ENCODE peak calls at places on chromosome 12, in nine cellular contexts. L, M, A, N, Y, B, F, O and V are unnamed samples.

GRCh38 chr12:26651566-26652188 is 181.3 kb downstream of the ITPR2 start:
- DNase-seq in A (no peak), M (no peak), F (peak), B (no peak), O (peak), L (peak), N (peak), Y (peak), V (peak)

GRCh38 chr12:14442221-14442881 is 76.9 kb downstream of the ATF7IP start:
- DNase-seq in L (no peak), F (no peak), B (no peak), N (no peak), M (no peak), O (no peak), A (no peak), Y (no peak), V (peak)

GRCh38 chr12:57096748-57097553 is 8.0 kb downstream of the NAB2 start:
- DNase-seq in L (no peak), N (no peak), Y (no peak), M (no peak), A (no peak), O (no peak), F (no peak), B (no peak), V (no peak)

GRCh38 chr12:131533139-131533538 is 177.8 kb upstream of the SFSWAP start:
- DNase-seq in M (no peak), Y (no peak), F (no peak), B (no peak), N (no peak), L (no peak), O (no peak), A (no peak), V (no peak)

GRCh38 chr12:109497675-109498074 is 20.2 kb downstream of the UBE3B start:
- DNase-seq in O (no peak), F (no peak), B (no peak), M (no peak), Y (peak), N (no peak), A (no peak), L (no peak), V (no peak)

GRCh38 chr12:11622774-11623375 is 26.6 kb upstream of the ETV6 start:
- DNase-seq in N (no peak), O (peak), F (no peak), Y (no peak), L (no peak), M (no peak), B (no peak), A (no peak), V (peak)

GRCh38 chr12:113996026-113996425 is 29.9 kb upstream of the RBM19 start:
- DNase-seq in N (no peak), A (no peak), B (no peak), L (no peak), Y (no peak), M (no peak), F (no peak), O (no peak), V (no peak)

GRCh38 chr12:115455268-115455681 is 771.3 kb upstream of the TBX3 start:
- DNase-seq in M (no peak), A (no peak), L (no peak), N (no peak), Y (no peak), B (no peak), F (no peak), O (no peak), V (no peak)

GRCh38 chr12:102643871-102644551 is 163.6 kb upstream of the IGF1 start:
- DNase-seq in F (no peak), A (no peak), B (no peak), N (no peak), L (no peak), M (no peak), O (no peak), Y (no peak), V (no peak)

GRCh38 chr12:66191547-66192126 is 2.6 kb downstream of the IRAK3 start:
- DNase-seq in O (no peak), B (no peak), F (no peak), M (no peak), A (no peak), Y (no peak), L (no peak), N (no peak), V (no peak)

GRCh38 chr12:129704232-129704830 is 199.5 kb downstream of the TMEM132D start:
- DNase-seq in L (no peak), Y (no peak), A (no peak), N (no peak), B (no peak), M (no peak), F (no peak), O (no peak), V (no peak)

GRCh38 chr12:10307630-10308029 is at the start of gene KLRD1:
- DNase-seq in F (no peak), M (no peak), L (no peak), O (no peak), N (no peak), B (no peak), A (no peak), Y (no peak), V (no peak)

GRCh38 chr12:120242275-120242799 is 23.2 kb downstream of the PXN start:
- DNase-seq in F (no peak), O (no peak), B (no peak), A (no peak), Y (no peak), L (no peak), N (no peak), M (no peak), V (no peak)

GRCh38 chr12:80269953-80270552 is 170.7 kb downstream of the OTOGL start:
- DNase-seq in M (no peak), F (peak), Y (peak), B (no peak), O (peak), A (no peak), L (peak), N (no peak), V (no peak)

GRCh38 chr12:106282457-106283097 is 20.0 kb upstream of the TCP11L2 start:
- DNase-seq in M (peak), Y (peak), O (peak), N (peak), F (peak), A (no peak), B (no peak), L (peak), V (no peak)

GRCh38 chr12:17982556-17982955 is 107.4 kb downstream of the RERGL start:
- DNase-seq in M (no peak), A (no peak), B (no peak), N (no peak), Y (no peak), F (peak), O (no peak), L (no peak), V (no peak)

GRCh38 chr12:98352218-98352811 is 163.1 kb upstream of the TMPO start:
- DNase-seq in N (peak), M (no peak), O (no peak), A (no peak), Y (peak), L (no peak), F (peak), B (peak), V (no peak)

GRCh38 chr12:50734409-50735263 is 29.3 kb upstream of the ATF1 start:
- DNase-seq in O (peak), L (peak), Y (peak), M (no peak), B (no peak), A (no peak), N (peak), F (peak), V (peak)

GRCh38 chr12:119803391-119803791 is 73.7 kb downstream of the CIT start:
- DNase-seq in O (no peak), N (no peak), L (no peak), B (peak), A (no peak), F (no peak), M (no peak), Y (no peak), V (no peak)

GRCh38 chr12:116559080-116559329 is 176 bp upstream of the MAP1LC3B2 start:
- DNase-seq in B (no peak), N (no peak), A (peak), L (no peak), O (peak), F (no peak), Y (no peak), M (no peak), V (no peak)

GRCh38 chr12:69354561-69355187 is 4.9 kb upstream of the YEATS4 start:
- DNase-seq in F (no peak), O (no peak), Y (no peak), B (no peak), M (no peak), N (no peak), L (no peak), A (no peak), V (no peak)

GRCh38 chr12:3228587-3228986 is 151.4 kb downstream of the TSPAN9 start:
- DNase-seq in F (no peak), L (no peak), O (peak), N (no peak), M (no peak), A (no peak), Y (no peak), B (no peak), V (no peak)

GRCh38 chr12:132686831-132687210 is 321 bp downstream of the POLE start:
- DNase-seq in Y (peak), M (no peak), N (peak), O (no peak), A (no peak), B (no peak), L (no peak), F (no peak), V (no peak)

GRCh38 chr12:115000038-115000437 is 316.1 kb upstream of the TBX3 start:
- DNase-seq in A (no peak), Y (peak), M (no peak), L (no peak), O (no peak), F (no peak), B (no peak), N (no peak), V (no peak)

GRCh38 chr12:6376965-6377666 is 1.8 kb upstream of the SCNN1A start:
- DNase-seq in N (no peak), F (no peak), L (no peak), M (no peak), Y (no peak), A (no peak), O (no peak), B (no peak), V (no peak)

GRCh38 chr12:53868516-53868986 is 70.1 kb upstream of the HOXC13 start:
- DNase-seq in M (no peak), F (peak), N (no peak), L (peak), A (no peak), B (no peak), O (no peak), Y (peak), V (no peak)